ENCODE peak calls at places on chromosomes 3 and 15, in seven cellular contexts. R is psoas muscle, A is right cardiac atrium, D is sciatic nerve, Z is adrenal gland, P is GM04504, X is ACHN. I is an unnamed sample.

GRCh38 chr3:101049532-101049931 is 56.3 kb upstream of the ABI3BP start:
- DNase-seq in R (no peak), A (no peak), D (no peak), Z (no peak), P (no peak), X (no peak), I (no peak)

GRCh38 chr15:88465633-88466219 is 1.5 kb downstream of the MRPL46 start:
- DNase-seq in R (peak; percentile 53), A (no peak), D (no peak), Z (peak; percentile 77), P (peak; percentile 17), X (peak; percentile 24), I (no peak)

GRCh38 chr3:36943601-36944000 is 1.3 kb downstream of the TRANK1 start:
- DNase-seq in R (no peak), A (no peak), D (no peak), Z (no peak), P (no peak), X (no peak), I (no peak)

GRCh38 chr3:8619548-8619947 is 25.1 kb downstream of the SSUH2 start:
- DNase-seq in R (no peak), A (no peak), D (no peak), Z (no peak), P (no peak), X (no peak), I (no peak)

GRCh38 chr15:85793641-85794597 is 806 bp downstream of the KLHL25 start:
- DNase-seq in R (peak; percentile 70), A (peak; percentile 38), D (peak; percentile 71), Z (peak; percentile 40), P (no peak), X (peak; percentile 14), I (peak; percentile 57)

GRCh38 chr3:16240229-16241023 is 24.3 kb downstream of the DPH3 start:
- DNase-seq in R (no peak), A (no peak), D (no peak), Z (peak; percentile 50), P (peak; percentile 56), X (peak; percentile 13), I (no peak)

GRCh38 chr3:125194061-125194848 is 18.3 kb downstream of the SLC12A8 start:
- DNase-seq in R (no peak), A (no peak), D (no peak), Z (no peak), P (no peak), X (no peak), I (no peak)

GRCh38 chr3:48248095-48248863 is 7.4 kb downstream of the ZNF589 start:
- DNase-seq in R (no peak), A (no peak), D (no peak), Z (no peak), P (peak; percentile 81), X (no peak), I (no peak)

GRCh38 chr3:39383913-39384664 is 919 bp downstream of the SLC25A38 start:
- DNase-seq in R (peak; percentile 97), A (peak; percentile 96), D (peak; percentile 98), Z (peak; percentile 97), P (peak; percentile 79), X (peak; percentile 92), I (peak; percentile 98)

GRCh38 chr3:70728311-70728710 is 415.9 kb upstream of the MDFIC2 start:
- DNase-seq in R (no peak), A (no peak), D (no peak), Z (no peak), P (no peak), X (no peak), I (no peak)

GRCh38 chr15:31304736-31305365 is 21.8 kb upstream of the KLF13 start:
- DNase-seq in R (no peak), A (no peak), D (no peak), Z (no peak), P (no peak), X (no peak), I (no peak)

GRCh38 chr3:73351423-73352071 is 273.2 kb downstream of the PDZRN3 start:
- DNase-seq in R (no peak), A (peak; percentile 25), D (no peak), Z (no peak), P (no peak), X (no peak), I (no peak)

GRCh38 chr15:88841201-88841600 is 38.0 kb downstream of the ACAN start:
- DNase-seq in R (no peak), A (no peak), D (no peak), Z (no peak), P (no peak), X (no peak), I (no peak)

GRCh38 chr3:13012228-13012691 is 61.0 kb downstream of the IQSEC1 start:
- DNase-seq in R (peak; percentile 75), A (peak; percentile 76), D (peak; percentile 82), Z (peak; percentile 89), P (no peak), X (no peak), I (peak; percentile 87)

GRCh38 chr3:15300318-15301078 is 31.9 kb downstream of the SH3BP5 start:
- DNase-seq in R (peak; percentile 49), A (peak; percentile 48), D (peak; percentile 62), Z (peak; percentile 86), P (no peak), X (peak; percentile 59), I (no peak)

I was measured in mucosa of descending colon.